ENCODE peak calls at places on chromosomes 16 and 17, in six cellular contexts. One of them, this sample, is unnamed.

GRCh38 chr16:12343913-12344312 is 367.4 kb downstream of the SNX29 start:
- DNase-seq in esophagus squamous epithelium: no peak
- DNase-seq in cardiac muscle cell: no peak
- DNase-seq in Peyer's patch: no peak
- DNase-seq in CD8-positive, alpha-beta T cell: no peak
- DNase-seq in body of pancreas: no peak
- DNase-seq in this sample: no peak

GRCh38 chr17:52681486-52681885 is 523.0 kb upstream of the CA10 start:
- DNase-seq in esophagus squamous epithelium: no peak
- DNase-seq in cardiac muscle cell: no peak
- DNase-seq in Peyer's patch: no peak
- DNase-seq in CD8-positive, alpha-beta T cell: no peak
- DNase-seq in body of pancreas: no peak
- DNase-seq in this sample: no peak

GRCh38 chr17:3635474-3636153 is 436 bp downstream of the SHPK start:
- DNase-seq in esophagus squamous epithelium: no peak
- DNase-seq in cardiac muscle cell: no peak
- DNase-seq in Peyer's patch: peak; percentile 80
- DNase-seq in CD8-positive, alpha-beta T cell: no peak
- DNase-seq in body of pancreas: no peak
- DNase-seq in this sample: peak; percentile 24

GRCh38 chr17:73340093-73340596 is 28.3 kb upstream of the CDC42EP4 start:
- DNase-seq in esophagus squamous epithelium: no peak
- DNase-seq in cardiac muscle cell: no peak
- DNase-seq in Peyer's patch: peak; percentile 79
- DNase-seq in CD8-positive, alpha-beta T cell: no peak
- DNase-seq in body of pancreas: no peak
- DNase-seq in this sample: peak; percentile 98

GRCh38 chr16:47888142-47888541 is 267.7 kb downstream of the ABCC12 start:
- DNase-seq in esophagus squamous epithelium: no peak
- DNase-seq in cardiac muscle cell: no peak
- DNase-seq in Peyer's patch: no peak
- DNase-seq in CD8-positive, alpha-beta T cell: no peak
- DNase-seq in body of pancreas: no peak
- DNase-seq in this sample: peak; percentile 58

GRCh38 chr16:68592466-68593337 is 52.4 kb upstream of the CDH3 start:
- DNase-seq in esophagus squamous epithelium: no peak
- DNase-seq in cardiac muscle cell: no peak
- DNase-seq in Peyer's patch: no peak
- DNase-seq in CD8-positive, alpha-beta T cell: no peak
- DNase-seq in body of pancreas: no peak
- DNase-seq in this sample: peak; percentile 17

GRCh38 chr17:80899402-80900268 is 92.0 kb upstream of the CHMP6 start:
- DNase-seq in esophagus squamous epithelium: no peak
- DNase-seq in cardiac muscle cell: peak; percentile 71
- DNase-seq in Peyer's patch: no peak
- DNase-seq in CD8-positive, alpha-beta T cell: peak; percentile 78
- DNase-seq in body of pancreas: peak; percentile 35
- DNase-seq in this sample: peak; percentile 10

GRCh38 chr17:81510798-81511549 is 1.6 kb downstream of the ACTG1 start:
- DNase-seq in esophagus squamous epithelium: no peak
- DNase-seq in cardiac muscle cell: peak; percentile 64
- DNase-seq in Peyer's patch: peak; percentile 68
- DNase-seq in CD8-positive, alpha-beta T cell: peak; percentile 47
- DNase-seq in body of pancreas: peak; percentile 37
- DNase-seq in this sample: no peak

DNA sequence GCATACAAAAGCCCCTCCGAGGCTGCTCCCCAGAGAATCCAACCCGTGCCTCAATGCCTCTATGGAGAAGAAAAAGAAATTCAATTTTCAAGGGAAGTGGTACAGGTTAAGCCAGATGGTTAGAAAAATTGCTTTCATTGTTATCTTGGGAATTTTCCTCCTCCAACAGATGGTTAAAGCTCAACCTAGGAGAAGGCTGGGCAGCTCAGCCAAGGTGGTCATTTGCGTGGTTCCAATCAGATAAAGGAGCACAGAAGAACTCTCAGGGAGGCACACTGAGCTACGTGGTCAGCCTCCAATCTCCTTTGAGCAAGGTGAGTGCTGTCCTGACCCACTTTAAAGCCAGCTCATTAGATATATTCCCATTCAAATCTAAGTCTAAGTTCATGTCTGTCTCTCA is 106.7 kb downstream of the STX8 start:
- DNase-seq in esophagus squamous epithelium: no peak
- DNase-seq in cardiac muscle cell: no peak
- DNase-seq in Peyer's patch: no peak
- DNase-seq in CD8-positive, alpha-beta T cell: no peak
- DNase-seq in body of pancreas: no peak
- DNase-seq in this sample: no peak
- H3K27ac ChIP-seq in esophagus squamous epithelium: peak overlapping the region; percentile 39
- H3K27ac ChIP-seq in cardiac muscle cell: no peak overlapping the region
- H3K27ac ChIP-seq in Peyer's patch: no peak overlapping the region
- H3K27ac ChIP-seq in CD8-positive, alpha-beta T cell: no peak overlapping the region
- H3K27ac ChIP-seq in body of pancreas: no peak overlapping the region
- H3K27ac ChIP-seq in this sample: no peak overlapping the region

GRCh38 chr17:16995930-16996329 is 24.0 kb upstream of the TNFRSF13B start:
- DNase-seq in esophagus squamous epithelium: no peak
- DNase-seq in cardiac muscle cell: no peak
- DNase-seq in Peyer's patch: peak; percentile 31
- DNase-seq in CD8-positive, alpha-beta T cell: no peak
- DNase-seq in body of pancreas: no peak
- DNase-seq in this sample: no peak

GRCh38 chr17:16997514-16998429 is 25.9 kb upstream of the TNFRSF13B start:
- DNase-seq in esophagus squamous epithelium: no peak
- DNase-seq in cardiac muscle cell: peak; percentile 36
- DNase-seq in Peyer's patch: peak; percentile 44
- DNase-seq in CD8-positive, alpha-beta T cell: peak; percentile 77
- DNase-seq in body of pancreas: no peak
- DNase-seq in this sample: no peak

GRCh38 chr17:17001076-17001777 is 29.3 kb upstream of the TNFRSF13B start:
- DNase-seq in esophagus squamous epithelium: no peak
- DNase-seq in cardiac muscle cell: no peak
- DNase-seq in Peyer's patch: peak; percentile 37
- DNase-seq in CD8-positive, alpha-beta T cell: no peak
- DNase-seq in body of pancreas: no peak
- DNase-seq in this sample: no peak

GRCh38 chr17:17001874-17002520 is 30.1 kb upstream of the TNFRSF13B start:
- DNase-seq in esophagus squamous epithelium: no peak
- DNase-seq in cardiac muscle cell: peak; percentile 85
- DNase-seq in Peyer's patch: peak; percentile 90
- DNase-seq in CD8-positive, alpha-beta T cell: peak; percentile 83
- DNase-seq in body of pancreas: peak; percentile 84
- DNase-seq in this sample: peak; percentile 84

DNA sequence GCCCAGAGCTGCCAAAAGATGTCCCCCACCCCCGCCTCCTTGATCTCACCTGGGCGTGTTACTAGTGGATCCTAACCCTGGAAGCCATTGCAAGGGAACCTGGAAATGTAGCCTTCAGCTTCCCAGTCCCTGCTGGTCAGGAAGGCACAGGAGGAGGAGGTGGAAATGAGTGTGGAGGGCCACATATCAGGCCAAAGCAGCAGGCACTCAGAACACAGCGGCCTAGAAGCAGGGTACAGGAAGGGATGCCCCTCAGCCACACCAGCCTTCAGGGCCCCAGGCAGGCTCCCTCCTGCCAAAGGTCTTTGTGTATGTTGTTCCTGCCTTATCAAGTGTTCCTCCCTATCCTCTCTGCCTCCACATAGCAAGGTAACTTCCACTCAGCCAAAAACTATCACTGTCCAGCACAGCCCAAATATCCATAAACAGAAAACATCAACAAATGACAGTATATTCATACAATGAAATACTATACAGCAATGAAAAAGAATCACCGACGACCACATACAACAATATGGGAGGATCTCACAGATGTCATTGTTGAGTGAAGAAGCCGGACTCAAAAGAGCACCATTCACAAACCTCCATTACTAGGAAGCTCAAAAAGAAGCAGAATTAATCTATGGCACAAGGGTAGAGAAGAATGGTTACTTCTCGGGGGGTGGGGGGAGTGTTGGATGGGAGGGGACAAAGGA is 28.2 kb upstream of the TNFRSF13B start:
- DNase-seq in esophagus squamous epithelium: no peak
- DNase-seq in cardiac muscle cell: no peak
- DNase-seq in Peyer's patch: peak; percentile 24
- DNase-seq in CD8-positive, alpha-beta T cell: no peak
- DNase-seq in body of pancreas: no peak
- DNase-seq in this sample: no peak
- TF ChIP-seq CTCF in esophagus squamous epithelium: no peak
- TF ChIP-seq CTCF in cardiac muscle cell: no peak
- TF ChIP-seq CTCF in Peyer's patch: no peak
- TF ChIP-seq CTCF in CD8-positive, alpha-beta T cell: no peak
- TF ChIP-seq CTCF in body of pancreas: no peak
- TF ChIP-seq CTCF in this sample: no peak

GRCh38 chr17:50203086-50203485 is 1.7 kb upstream of the COL1A1 start:
- DNase-seq in esophagus squamous epithelium: no peak
- DNase-seq in cardiac muscle cell: no peak
- DNase-seq in Peyer's patch: no peak
- DNase-seq in CD8-positive, alpha-beta T cell: no peak
- DNase-seq in body of pancreas: no peak
- DNase-seq in this sample: no peak

GRCh38 chr17:50199651-50200446 is 1.6 kb downstream of the COL1A1 start:
- DNase-seq in esophagus squamous epithelium: peak; percentile 41
- DNase-seq in cardiac muscle cell: peak; percentile 93
- DNase-seq in Peyer's patch: peak; percentile 90
- DNase-seq in CD8-positive, alpha-beta T cell: peak; percentile 79
- DNase-seq in body of pancreas: peak; percentile 85
- DNase-seq in this sample: peak; percentile 99

GRCh38 chr17:50199211-50199633 is 2.2 kb downstream of the COL1A1 start:
- DNase-seq in esophagus squamous epithelium: no peak
- DNase-seq in cardiac muscle cell: no peak
- DNase-seq in Peyer's patch: no peak
- DNase-seq in CD8-positive, alpha-beta T cell: no peak
- DNase-seq in body of pancreas: no peak
- DNase-seq in this sample: no peak

GRCh38 chr17:50200447-50201225 is 795 bp downstream of the COL1A1 start:
- DNase-seq in esophagus squamous epithelium: no peak
- DNase-seq in cardiac muscle cell: peak; percentile 96
- DNase-seq in Peyer's patch: peak; percentile 95
- DNase-seq in CD8-positive, alpha-beta T cell: peak; percentile 80
- DNase-seq in body of pancreas: peak; percentile 91
- DNase-seq in this sample: peak; percentile 87

GRCh38 chr17:50201226-50201854 is at the start of gene COL1A1:
- DNase-seq in esophagus squamous epithelium: no peak
- DNase-seq in cardiac muscle cell: peak; percentile 16
- DNase-seq in Peyer's patch: peak; percentile 71
- DNase-seq in CD8-positive, alpha-beta T cell: no peak
- DNase-seq in body of pancreas: peak; percentile 31
- DNase-seq in this sample: no peak
- H3K27ac ChIP-seq in esophagus squamous epithelium: peak within 1 kb of the TSS; percentile 75
- H3K27ac ChIP-seq in cardiac muscle cell: peak within 1 kb of the TSS; percentile 93
- H3K27ac ChIP-seq in Peyer's patch: peak within 1 kb of the TSS; percentile 74
- H3K27ac ChIP-seq in CD8-positive, alpha-beta T cell: no peak within 1 kb of the TSS
- H3K27ac ChIP-seq in body of pancreas: peak within 1 kb of the TSS; percentile 55
- H3K27ac ChIP-seq in this sample: peak within 1 kb of the TSS; percentile 93

GRCh38 chr17:34895388-34895787 is 65.9 kb downstream of the CCT6B start:
- DNase-seq in esophagus squamous epithelium: no peak
- DNase-seq in cardiac muscle cell: peak; percentile 40
- DNase-seq in Peyer's patch: no peak
- DNase-seq in CD8-positive, alpha-beta T cell: no peak
- DNase-seq in body of pancreas: no peak
- DNase-seq in this sample: no peak

GRCh38 chr17:34894971-34895370 is 66.3 kb downstream of the CCT6B start:
- DNase-seq in esophagus squamous epithelium: no peak
- DNase-seq in cardiac muscle cell: no peak
- DNase-seq in Peyer's patch: no peak
- DNase-seq in CD8-positive, alpha-beta T cell: no peak
- DNase-seq in body of pancreas: no peak
- DNase-seq in this sample: no peak

DNA sequence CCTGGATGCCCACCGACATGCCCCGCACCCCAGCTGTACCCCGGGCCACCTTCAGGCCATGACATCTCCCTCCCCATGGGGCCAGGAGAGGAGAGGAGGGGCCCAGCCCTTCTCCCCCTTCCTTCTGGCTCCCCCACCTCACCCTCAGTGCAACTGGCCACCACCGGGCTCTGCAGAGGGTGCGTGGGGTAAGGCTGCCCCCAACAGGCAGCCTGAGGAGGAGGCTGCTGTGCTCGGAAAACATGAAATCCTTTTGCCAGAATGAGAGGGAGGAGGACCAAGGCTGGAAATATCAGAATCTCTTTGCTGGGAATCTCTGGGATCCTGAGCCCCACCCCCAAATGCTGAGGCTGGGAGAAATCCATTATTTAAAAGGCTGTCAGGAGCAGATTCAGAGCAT is 68.4 kb downstream of the CCT6B start:
- DNase-seq in esophagus squamous epithelium: no peak
- DNase-seq in cardiac muscle cell: peak; percentile 59
- DNase-seq in Peyer's patch: no peak
- DNase-seq in CD8-positive, alpha-beta T cell: peak; percentile 10
- DNase-seq in body of pancreas: no peak
- DNase-seq in this sample: peak; percentile 26
- TF ChIP-seq CTCF in esophagus squamous epithelium: no peak
- TF ChIP-seq CTCF in cardiac muscle cell: peak; percentile 48
- TF ChIP-seq CTCF in Peyer's patch: no peak
- TF ChIP-seq CTCF in CD8-positive, alpha-beta T cell: no peak
- TF ChIP-seq CTCF in body of pancreas: no peak
- TF ChIP-seq CTCF in this sample: no peak

DNA sequence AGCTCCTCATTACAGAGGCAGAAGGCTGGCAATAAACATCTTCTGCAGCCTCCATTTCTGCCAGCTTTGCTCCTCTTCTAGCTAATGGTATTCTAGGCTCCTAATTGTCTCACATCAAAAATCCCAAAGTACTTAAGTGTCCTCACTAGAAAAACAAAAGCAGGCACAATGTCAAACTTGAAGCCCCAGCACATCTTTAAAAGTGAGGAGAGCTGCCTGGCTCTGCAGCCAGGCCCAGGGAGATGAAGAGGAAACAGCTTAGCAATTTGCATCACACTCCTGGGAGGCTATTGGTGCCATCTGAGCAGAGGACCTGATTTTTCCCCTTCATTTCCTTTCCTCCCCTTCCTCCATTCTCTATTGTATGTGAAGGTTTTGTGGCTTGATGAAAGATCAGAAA is 197.1 kb downstream of the KCNJ2 start:
- DNase-seq in esophagus squamous epithelium: no peak
- DNase-seq in cardiac muscle cell: no peak
- DNase-seq in Peyer's patch: no peak
- DNase-seq in CD8-positive, alpha-beta T cell: no peak
- DNase-seq in body of pancreas: no peak
- DNase-seq in this sample: no peak
- H3K27ac ChIP-seq in esophagus squamous epithelium: no peak overlapping the region
- H3K27ac ChIP-seq in cardiac muscle cell: no peak overlapping the region
- H3K27ac ChIP-seq in Peyer's patch: no peak overlapping the region
- H3K27ac ChIP-seq in CD8-positive, alpha-beta T cell: no peak overlapping the region
- H3K27ac ChIP-seq in body of pancreas: no peak overlapping the region
- H3K27ac ChIP-seq in this sample: no peak overlapping the region

GRCh38 chr17:64974750-64975317 is 55.6 kb upstream of the LRRC37A3 start:
- DNase-seq in esophagus squamous epithelium: no peak
- DNase-seq in cardiac muscle cell: no peak
- DNase-seq in Peyer's patch: no peak
- DNase-seq in CD8-positive, alpha-beta T cell: no peak
- DNase-seq in body of pancreas: no peak
- DNase-seq in this sample: no peak
- TF ChIP-seq CTCF in esophagus squamous epithelium: no peak
- TF ChIP-seq CTCF in cardiac muscle cell: no peak
- TF ChIP-seq CTCF in Peyer's patch: no peak
- TF ChIP-seq CTCF in CD8-positive, alpha-beta T cell: no peak
- TF ChIP-seq CTCF in body of pancreas: no peak
- TF ChIP-seq CTCF in this sample: no peak

GRCh38 chr17:76004750-76005262 is 4.2 kb downstream of the CDK3 start:
- DNase-seq in esophagus squamous epithelium: no peak
- DNase-seq in cardiac muscle cell: no peak
- DNase-seq in Peyer's patch: no peak
- DNase-seq in CD8-positive, alpha-beta T cell: no peak
- DNase-seq in body of pancreas: no peak
- DNase-seq in this sample: no peak
- H3K27ac ChIP-seq in esophagus squamous epithelium: peak overlapping the region; percentile 22
- H3K27ac ChIP-seq in cardiac muscle cell: no peak overlapping the region
- H3K27ac ChIP-seq in Peyer's patch: peak overlapping the region; percentile 45
- H3K27ac ChIP-seq in CD8-positive, alpha-beta T cell: no peak overlapping the region
- H3K27ac ChIP-seq in body of pancreas: peak overlapping the region; percentile 85
- H3K27ac ChIP-seq in this sample: peak overlapping the region; percentile 50